ENCODE peak calls at places on chromosome 3, in ten cellular contexts. N is foreskin fibroblast; L is kidney epithelial cell; E is COLO829; C is EH; G is upper lobe of right lung; K is stimulated activated naive B cell treated with anti-CD40 and anti-IgM and Interleukin-4, amounts not matched to agents 10 μg/mL and 1 μg/mL and 100 μg/mL, for 72 hours; M is SIG-M5; X is midbrain; D is OCI-M1. P is an unnamed sample.

GRCh38 chr3:98733778-98734281 is 29.3 kb upstream of the ST3GAL6 start:
- DNase-seq in G (no peak), X (no peak), C (no peak), N (no peak), D (no peak), K (no peak), L (no peak), M (no peak), E (peak), P (peak)

GRCh38 chr3:14804835-14805780 is 13.7 kb upstream of the FGD5 start:
- DNase-seq in G (peak), C (no peak), L (no peak), K (no peak), N (no peak), X (no peak), D (peak), M (no peak), E (no peak), P (no peak)

GRCh38 chr3:58105196-58105595 is 97.0 kb downstream of the FLNB start:
- DNase-seq in N (no peak), D (no peak), X (no peak), E (no peak), M (no peak), C (no peak), K (no peak), L (no peak), G (no peak), P (no peak)

GRCh38 chr3:48989126-48989795 is 780 bp upstream of the P4HTM start:
- DNase-seq in X (no peak), M (no peak), K (no peak), L (no peak), C (peak), N (no peak), E (no peak), G (no peak), D (no peak), P (no peak)

GRCh38 chr3:197029511-197030167 is at the start of gene MELTF:
- DNase-seq in L (no peak), X (peak), E (peak), C (peak), G (peak), M (no peak), K (peak), D (peak), N (peak), P (no peak)

GRCh38 chr3:179750720-179751328 is 98.0 kb downstream of the USP13 start:
- DNase-seq in E (peak), L (no peak), X (peak), K (no peak), G (no peak), N (peak), C (peak), D (peak), M (no peak), P (peak)

GRCh38 chr3:126934149-126934548 is 48.8 kb upstream of the PLXNA1 start:
- DNase-seq in L (no peak), M (no peak), K (no peak), X (no peak), N (peak), D (no peak), E (no peak), C (peak), G (no peak), P (no peak)

GRCh38 chr3:78281381-78281780 is 1241.5 kb downstream of the ROBO2 start:
- DNase-seq in C (no peak), M (no peak), N (no peak), G (no peak), L (no peak), K (no peak), D (no peak), E (no peak), X (no peak), P (no peak)

GRCh38 chr3:154970796-154971195 is 109.3 kb upstream of the MME start:
- DNase-seq in M (no peak), K (no peak), C (peak), L (no peak), N (peak), G (no peak), X (no peak), E (no peak), D (no peak), P (no peak)

GRCh38 chr3:157059661-157060060 is 100.3 kb downstream of the CCNL1 start:
- DNase-seq in D (no peak), N (no peak), C (no peak), G (no peak), L (no peak), X (no peak), M (no peak), K (no peak), E (no peak), P (no peak)

GRCh38 chr3:128632301-128632700 is 18.3 kb downstream of the RPN1 start:
- DNase-seq in N (no peak), G (no peak), X (no peak), L (no peak), D (no peak), C (no peak), K (no peak), M (no peak), E (no peak), P (no peak)

GRCh38 chr3:66425566-66425965 is 75.3 kb downstream of the LRIG1 start:
- DNase-seq in L (no peak), N (no peak), G (no peak), C (no peak), D (no peak), X (no peak), K (no peak), E (no peak), M (no peak), P (no peak)

GRCh38 chr3:63478962-63479660 is 173.4 kb upstream of the SNTN start:
- DNase-seq in X (no peak), G (no peak), N (no peak), C (no peak), K (no peak), L (no peak), D (no peak), E (no peak), M (no peak), P (no peak)

GRCh38 chr3:113461488-113461887 is 20.2 kb upstream of the CFAP44 start:
- DNase-seq in L (no peak), E (no peak), X (no peak), N (no peak), K (no peak), M (no peak), D (no peak), G (no peak), C (no peak), P (no peak)

GRCh38 chr3:15804553-15805095 is 6.8 kb upstream of the ANKRD28 start:
- DNase-seq in X (no peak), G (no peak), N (no peak), E (no peak), M (no peak), D (peak), K (no peak), C (no peak), L (no peak), P (no peak)

GRCh38 chr3:172709776-172710708 is 825 bp downstream of the NCEH1 start:
- DNase-seq in K (no peak), M (no peak), E (peak), G (peak), L (no peak), X (peak), N (no peak), D (peak), C (peak), P (peak)

GRCh38 chr3:102174312-102174712 is 260.5 kb upstream of the ZPLD1 start:
- DNase-seq in L (no peak), C (peak), M (no peak), E (no peak), X (no peak), D (no peak), N (peak), G (no peak), K (no peak), P (no peak)

GRCh38 chr3:102595057-102595456 is 160.2 kb downstream of the ZPLD1 start:
- DNase-seq in X (no peak), N (no peak), C (no peak), D (no peak), K (no peak), G (no peak), M (no peak), L (no peak), E (no peak), P (no peak)

GRCh38 chr3:126370606-126371005 is 13.4 kb upstream of the KLF15 start:
- DNase-seq in L (no peak), C (no peak), M (no peak), K (no peak), D (no peak), G (peak), E (no peak), X (no peak), N (no peak), P (no peak)

GRCh38 chr3:179558742-179559364 is 3.9 kb upstream of the ACTL6A start:
- DNase-seq in X (peak), M (no peak), N (peak), E (peak), K (peak), L (no peak), G (no peak), C (peak), D (peak), P (peak)

GRCh38 chr3:100210777-100211145 is 50.0 kb upstream of the TBC1D23 start:
- DNase-seq in E (peak), N (peak), K (no peak), C (peak), D (no peak), G (no peak), M (no peak), L (peak), X (no peak), P (no peak)

GRCh38 chr3:171113716-171114115 is 87.2 kb upstream of the SLC2A2 start:
- DNase-seq in X (no peak), M (no peak), L (no peak), E (no peak), K (no peak), G (no peak), D (no peak), N (no peak), C (no peak), P (no peak)

GRCh38 chr3:190036631-190037030 is 84.1 kb downstream of the P3H2 start:
- DNase-seq in K (no peak), D (no peak), X (no peak), G (no peak), C (peak), L (no peak), E (no peak), M (no peak), N (peak), P (no peak)

GRCh38 chr3:94360982-94361381 is 298.1 kb downstream of the NSUN3 start:
- DNase-seq in C (no peak), K (no peak), N (no peak), G (no peak), M (no peak), E (no peak), L (no peak), D (peak), X (peak), P (peak)

GRCh38 chr3:160486459-160486869 is 36.9 kb upstream of the TRIM59 start:
- DNase-seq in C (peak), D (peak), M (no peak), N (peak), E (peak), X (peak), L (no peak), K (no peak), G (no peak), P (peak)

GRCh38 chr3:188796122-188796631 is 375.6 kb upstream of the TPRG1 start:
- DNase-seq in L (no peak), N (peak), X (peak), M (peak), E (peak), D (peak), C (peak), G (no peak), K (peak), P (peak)

GRCh38 chr3:156772588-156773206 is 53.5 kb upstream of the LEKR1 start:
- DNase-seq in N (no peak), E (peak), M (no peak), D (no peak), C (peak), X (no peak), K (no peak), L (no peak), G (no peak), P (no peak)

GRCh38 chr3:52487788-52488691 is 7.1 kb upstream of the STAB1 start:
- DNase-seq in D (no peak), L (no peak), M (no peak), G (no peak), N (no peak), X (no peak), K (no peak), E (no peak), C (no peak), P (no peak)

P was measured in pons.